ENCODE peak calls at places on chromosomes 3 and 15, in ten cellular contexts. O is iPS-NIHi11; C is A549; T is HCEC 1CT; R is fibroblast of pulmonary artery; W is progenitor cell of endocrine pancreas; U is foreskin keratinocyte; N is activated CD4-positive, alpha-beta T cell treated with anti-CD3 and anti-CD28 coated beads, Interleukin-2, amount 50 U/mL, for 1 hour; Q is HepG2; M is activated CD8-positive, alpha-beta memory T cell treated with anti-CD3 and anti-CD28 coated beads for 48 hours. J is an unnamed sample.

GRCh38 chr15:65723786-65724354 is 68.2 kb downstream of the DENND4A start:
- DNase-seq in C (no peak), Q (no peak), N (no peak), M (no peak), R (no peak), U (no peak), O (no peak), W (no peak), T (no peak), J (no peak)

GRCh38 chr3:50174947-50175524 is 16.4 kb upstream of the GNAT1 start:
- DNase-seq in R (no peak), U (no peak), W (no peak), N (no peak), Q (no peak), O (no peak), T (no peak), M (no peak), C (no peak), J (no peak)

GRCh38 chr3:115627180-115628074 is 4.1 kb downstream of the GAP43 start:
- DNase-seq in O (peak), C (no peak), Q (no peak), U (no peak), W (no peak), R (no peak), M (no peak), T (no peak), N (no peak), J (no peak)

GRCh38 chr3:72152551-72153476 is 367.9 kb upstream of the PROK2 start:
- DNase-seq in U (no peak), C (peak), N (no peak), R (peak), W (no peak), O (no peak), T (peak), Q (peak), M (no peak), J (peak)

GRCh38 chr15:41482478-41482877 is 11.2 kb upstream of the ITPKA start:
- DNase-seq in O (no peak), T (no peak), Q (no peak), R (no peak), M (no peak), W (no peak), C (no peak), U (no peak), N (no peak), J (no peak)

GRCh38 chr3:32757618-32758374 is 60.0 kb upstream of the TRIM71 start:
- DNase-seq in N (no peak), C (no peak), U (no peak), W (no peak), R (no peak), T (no peak), M (no peak), O (no peak), Q (peak), J (no peak)

GRCh38 chr3:184562146-184562861 is 719 bp downstream of the EPHB3 start:
- DNase-seq in C (no peak), N (no peak), M (no peak), Q (no peak), O (peak), U (no peak), R (no peak), W (no peak), T (no peak), J (no peak)

GRCh38 chr3:168025076-168025475 is 70.6 kb downstream of the GOLIM4 start:
- DNase-seq in R (peak), C (no peak), N (no peak), U (no peak), M (no peak), T (peak), O (no peak), W (no peak), Q (no peak), J (no peak)

GRCh38 chr3:111621535-111621934 is 26.4 kb upstream of the ZBED2 start:
- DNase-seq in M (no peak), N (no peak), Q (peak), R (no peak), U (no peak), O (peak), T (no peak), W (no peak), C (no peak), J (no peak)

GRCh38 chr3:148450819-148451218 is 246.9 kb upstream of the AGTR1 start:
- DNase-seq in U (no peak), W (no peak), Q (peak), C (no peak), M (no peak), R (no peak), T (no peak), N (no peak), O (no peak), J (no peak)

GRCh38 chr3:123799544-123800351 is 84.4 kb downstream of the MYLK start:
- DNase-seq in O (peak), R (no peak), W (no peak), Q (peak), U (peak), M (no peak), T (no peak), C (peak), N (no peak), J (peak)

GRCh38 chr15:91572110-91572509 is 281.4 kb upstream of the SLCO3A1 start:
- DNase-seq in T (no peak), O (no peak), W (no peak), U (no peak), Q (no peak), R (peak), N (no peak), M (no peak), C (no peak), J (no peak)